ENCODE peak calls at places on chromosomes 11 and 22, in seven cellular contexts. One of them, this sample, is unnamed.

GRCh38 chr11:131498631-131499053 is 128.2 kb downstream of the NTM start:
- DNase-seq in BJ: no peak
- DNase-seq in NCI-H1092 treated with DMSO at 0.1 percent for 48 hours: no peak
- DNase-seq in T-helper 1 cell: no peak
- DNase-seq in pancreas: no peak
- DNase-seq in colonic mucosa: no peak
- DNase-seq in NCI-H774: no peak
- DNase-seq in this sample: no peak

GRCh38 chr11:76599041-76600013 is 71.2 kb downstream of the LRRC32 start:
- DNase-seq in colonic mucosa: no peak
- DNase-seq in T-helper 1 cell: no peak
- DNase-seq in pancreas: no peak
- DNase-seq in NCI-H774: no peak
- DNase-seq in NCI-H1092 treated with DMSO at 0.1 percent for 48 hours: no peak
- DNase-seq in BJ: no peak
- DNase-seq in this sample: no peak

GRCh38 chr11:45967506-45967905 is 45.0 kb downstream of the LARGE2 start:
- DNase-seq in NCI-H774: no peak
- DNase-seq in pancreas: no peak
- DNase-seq in BJ: no peak
- DNase-seq in NCI-H1092 treated with DMSO at 0.1 percent for 48 hours: no peak
- DNase-seq in T-helper 1 cell: no peak
- DNase-seq in colonic mucosa: no peak
- DNase-seq in this sample: no peak

GRCh38 chr11:62504158-62504973 is 42.2 kb downstream of the AHNAK start:
- DNase-seq in pancreas: no peak
- DNase-seq in colonic mucosa: no peak
- DNase-seq in BJ: no peak
- DNase-seq in T-helper 1 cell: no peak
- DNase-seq in NCI-H1092 treated with DMSO at 0.1 percent for 48 hours: no peak
- DNase-seq in NCI-H774: no peak
- DNase-seq in this sample: no peak

GRCh38 chr11:83520849-83521248 is 234.7 kb upstream of the CCDC90B start:
- DNase-seq in colonic mucosa: no peak
- DNase-seq in pancreas: no peak
- DNase-seq in BJ: no peak
- DNase-seq in T-helper 1 cell: no peak
- DNase-seq in NCI-H774: no peak
- DNase-seq in NCI-H1092 treated with DMSO at 0.1 percent for 48 hours: no peak
- DNase-seq in this sample: no peak

GRCh38 chr22:39087881-39088687 is 9.0 kb upstream of the APOBEC3H start:
- DNase-seq in NCI-H774: peak; percentile 2
- DNase-seq in colonic mucosa: no peak
- DNase-seq in NCI-H1092 treated with DMSO at 0.1 percent for 48 hours: no peak
- DNase-seq in T-helper 1 cell: peak; percentile 38
- DNase-seq in BJ: no peak
- DNase-seq in pancreas: no peak
- DNase-seq in this sample: peak; percentile 27

GRCh38 chr11:61957028-61957770 is 7.0 kb downstream of the BEST1 start:
- DNase-seq in colonic mucosa: no peak
- DNase-seq in NCI-H774: no peak
- DNase-seq in T-helper 1 cell: no peak
- DNase-seq in NCI-H1092 treated with DMSO at 0.1 percent for 48 hours: no peak
- DNase-seq in BJ: no peak
- DNase-seq in pancreas: peak; percentile 11
- DNase-seq in this sample: no peak

GRCh38 chr11:69374110-69374981 is 80.4 kb downstream of the MYEOV start:
- DNase-seq in NCI-H774: no peak
- DNase-seq in BJ: no peak
- DNase-seq in T-helper 1 cell: no peak
- DNase-seq in NCI-H1092 treated with DMSO at 0.1 percent for 48 hours: no peak
- DNase-seq in pancreas: no peak
- DNase-seq in colonic mucosa: peak; percentile 74
- DNase-seq in this sample: peak; percentile 12

GRCh38 chr11:86245369-86246292 is 1.1 kb downstream of the EED start:
- DNase-seq in pancreas: peak; percentile 22
- DNase-seq in NCI-H1092 treated with DMSO at 0.1 percent for 48 hours: no peak
- DNase-seq in colonic mucosa: peak; percentile 44
- DNase-seq in T-helper 1 cell: peak; percentile 42
- DNase-seq in BJ: no peak
- DNase-seq in NCI-H774: no peak
- DNase-seq in this sample: no peak

GRCh38 chr22:29983296-29983917 is 96.9 kb upstream of the HORMAD2 start:
- DNase-seq in colonic mucosa: peak; percentile 55
- DNase-seq in T-helper 1 cell: no peak
- DNase-seq in NCI-H774: no peak
- DNase-seq in pancreas: no peak
- DNase-seq in BJ: no peak
- DNase-seq in NCI-H1092 treated with DMSO at 0.1 percent for 48 hours: no peak
- DNase-seq in this sample: no peak

GRCh38 chr11:34640050-34640971 is 19.4 kb downstream of the EHF start:
- DNase-seq in BJ: no peak
- DNase-seq in T-helper 1 cell: no peak
- DNase-seq in pancreas: peak; percentile 84
- DNase-seq in NCI-H1092 treated with DMSO at 0.1 percent for 48 hours: no peak
- DNase-seq in colonic mucosa: peak; percentile 89
- DNase-seq in NCI-H774: no peak
- DNase-seq in this sample: no peak

GRCh38 chr11:3021125-3021524 is 29.0 kb upstream of the NAP1L4 start:
- DNase-seq in colonic mucosa: peak; percentile 44
- DNase-seq in T-helper 1 cell: peak; percentile 26
- DNase-seq in pancreas: peak; percentile 57
- DNase-seq in BJ: no peak
- DNase-seq in NCI-H1092 treated with DMSO at 0.1 percent for 48 hours: peak; percentile 43
- DNase-seq in NCI-H774: peak; percentile 6
- DNase-seq in this sample: no peak

GRCh38 chr22:25692965-25693565 is 48.9 kb upstream of the MYO18B start:
- DNase-seq in NCI-H774: no peak
- DNase-seq in colonic mucosa: no peak
- DNase-seq in BJ: no peak
- DNase-seq in T-helper 1 cell: no peak
- DNase-seq in pancreas: no peak
- DNase-seq in NCI-H1092 treated with DMSO at 0.1 percent for 48 hours: no peak
- DNase-seq in this sample: no peak